ENCODE peak calls at places on chromosomes 7 and 10, in four cellular contexts. I, F, K and S are unnamed samples.
A peak's percentile ranks its signal among the peaks of the same experiment; 100 is the strongest.

GRCh38 chr10:63699785-63700184 is 178.6 kb downstream of the REEP3 start:
- DNase-seq in K (no peak), I (no peak), F (no peak), S (no peak)

GRCh38 chr10:78277734-78278404 is 244.2 kb downstream of the RPS24 start:
- DNase-seq in F (no peak), K (no peak), I (no peak), S (no peak)

GRCh38 chr10:11176746-11177145 is 159.1 kb downstream of the CELF2 start:
- DNase-seq in I (no peak), F (no peak), K (no peak), S (no peak)

GRCh38 chr7:84701524-84702306 is 485.1 kb downstream of the SEMA3D start:
- DNase-seq in K (peak; percentile 28), F (peak; percentile 12), I (no peak), S (peak; percentile 36)

GRCh38 chr10:76632158-76633051 is 1005.2 kb downstream of the KCNMA1 start:
- DNase-seq in I (peak; percentile 36), K (no peak), F (no peak), S (peak; percentile 15)

GRCh38 chr7:66258409-66258808 is 53.3 kb downstream of the TPST1 start:
- DNase-seq in F (no peak), I (no peak), K (no peak), S (no peak)

GRCh38 chr7:101243786-101244384 is 996 bp downstream of the FIS1 start:
- DNase-seq in K (no peak), I (peak; percentile 83), F (no peak), S (no peak)

GRCh38 chr10:4283841-4284610 is 499.0 kb upstream of the KLF6 start:
- DNase-seq in K (no peak), I (no peak), F (no peak), S (no peak)

GRCh38 chr7:43552122-43552521 is 30.8 kb upstream of the STK17A start:
- DNase-seq in F (no peak), I (no peak), K (no peak), S (no peak)

GRCh38 chr7:43942997-43943701 is 16.9 kb downstream of the UBE2D4 start:
- DNase-seq in I (no peak), F (no peak), K (peak; percentile 30), S (no peak)

GRCh38 chr10:92822964-92823363 is 25.4 kb upstream of the EXOC6 start:
- DNase-seq in I (no peak), F (no peak), K (peak; percentile 38), S (peak; percentile 39)

GRCh38 chr10:47450442-47450841 is 33.5 kb downstream of the ANXA8 start:
- DNase-seq in F (no peak), K (no peak), I (no peak), S (no peak)

GRCh38 chr7:4067874-4068273 is 614.2 kb upstream of the FOXK1 start:
- DNase-seq in I (no peak), K (no peak), F (no peak), S (no peak)

GRCh38 chr7:135708041-135708440 is 19.9 kb downstream of the SLC13A4 start:
- DNase-seq in F (no peak), I (peak; percentile 46), K (peak; percentile 39), S (no peak)

GRCh38 chr10:42962120-42962901 is 114.6 kb upstream of the RET start:
- DNase-seq in F (no peak), I (peak; percentile 8), K (no peak), S (no peak)

GRCh38 chr7:78017621-78018100 is 219.1 kb downstream of the PHTF2 start:
- DNase-seq in F (no peak), K (no peak), I (no peak), S (no peak)

GRCh38 chr10:78342787-78343186 is 309.1 kb downstream of the RPS24 start:
- DNase-seq in I (no peak), F (no peak), K (no peak), S (no peak)

GRCh38 chr7:8386926-8387550 is 46.4 kb upstream of the NXPH1 start:
- DNase-seq in F (no peak), I (no peak), K (peak; percentile 66), S (no peak)

GRCh38 chr7:77479536-77480088 is 57.5 kb upstream of the PTPN12 start:
- DNase-seq in I (no peak), F (peak; percentile 94), K (no peak), S (no peak)

GRCh38 chr7:140260767-140261486 is 84.1 kb upstream of the KDM7A start:
- DNase-seq in F (no peak), I (no peak), K (no peak), S (no peak)

GRCh38 chr7:99041526-99041925 is 102.4 kb downstream of the SMURF1 start:
- DNase-seq in F (peak; percentile 8), K (no peak), I (no peak), S (no peak)

GRCh38 chr7:98116656-98117461 is 10.2 kb downstream of the LMTK2 start:
- DNase-seq in I (no peak), K (no peak), F (peak; percentile 61), S (no peak)

GRCh38 chr10:73892314-73893080 is 18.1 kb upstream of the CAMK2G start:
- DNase-seq in F (no peak), I (no peak), K (no peak), S (no peak)
- TF ChIP-seq SP1 in F (no peak), I (no peak), K (no peak), S (no peak)

DNA sequence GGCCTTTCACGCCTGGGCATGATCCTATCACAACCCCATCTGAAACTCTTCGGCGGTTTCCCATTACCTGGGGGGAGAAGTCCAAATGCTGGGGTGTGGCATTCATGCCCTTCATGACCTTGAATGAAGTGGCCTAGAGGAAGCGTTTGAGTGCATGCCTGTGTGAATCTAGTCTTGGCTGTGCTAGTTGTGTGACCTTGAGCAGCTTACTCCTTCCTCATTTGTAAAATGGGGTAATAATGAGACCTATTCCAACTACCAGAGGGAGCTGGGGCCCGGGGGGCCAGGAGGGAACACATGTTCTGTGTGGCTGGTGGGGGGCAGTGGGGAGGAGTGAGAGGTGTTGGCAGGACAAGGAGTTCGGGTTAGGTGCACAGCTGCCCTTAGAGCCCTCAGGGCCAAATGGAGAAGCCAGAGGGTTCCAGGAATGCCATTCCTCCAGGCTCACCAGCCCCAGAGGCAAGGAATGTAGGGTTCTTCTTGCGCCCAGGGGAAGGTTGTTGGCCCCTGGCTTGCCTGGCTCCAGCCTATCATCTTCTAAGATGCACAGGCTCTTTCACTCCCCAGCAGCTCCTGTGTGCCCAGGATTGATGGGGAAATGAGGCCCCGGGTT is 21.3 kb upstream of the TBRG4 start:
- DNase-seq in K (no peak), F (no peak), I (no peak), S (no peak)
- TF ChIP-seq ELF4 in K (no peak), F (no peak), I (no peak), S (no peak)

GRCh38 chr7:30164567-30164966 is 29.8 kb downstream of the MTURN start:
- DNase-seq in K (peak; percentile 59), F (peak; percentile 60), I (no peak), S (peak; percentile 45)

GRCh38 chr7:30163231-30163894 is 28.6 kb downstream of the MTURN start:
- DNase-seq in F (peak; percentile 10), I (no peak), K (peak; percentile 67), S (no peak)

GRCh38 chr7:30162133-30162532 is 27.3 kb downstream of the MTURN start:
- DNase-seq in F (no peak), I (no peak), K (peak; percentile 49), S (no peak)

GRCh38 chr7:30160329-30160728 is 25.5 kb downstream of the MTURN start:
- DNase-seq in F (no peak), K (peak; percentile 30), I (no peak), S (no peak)

GRCh38 chr7:30162622-30163124 is 27.9 kb downstream of the MTURN start:
- DNase-seq in K (no peak), I (no peak), F (peak; percentile 84), S (no peak)
- TF ChIP-seq SP1 in K (no peak), I (no peak), F (no peak), S (no peak)

GRCh38 chr10:68434657-68435056 is 27.6 kb upstream of the RUFY2 start:
- DNase-seq in I (no peak), K (no peak), F (no peak), S (no peak)
- TF ChIP-seq ELF4 in I (no peak), K (no peak), F (no peak), S (no peak)

GRCh38 chr10:99975942-99976809 is 33.6 kb downstream of the DNMBP start:
- DNase-seq in K (no peak), F (no peak), I (no peak), S (no peak)

GRCh38 chr10:99979066-99979685 is 30.6 kb downstream of the DNMBP start:
- DNase-seq in K (no peak), I (no peak), F (no peak), S (no peak)

GRCh38 chr10:99975106-99975829 is 34.5 kb downstream of the DNMBP start:
- DNase-seq in K (no peak), F (no peak), I (no peak), S (no peak)

GRCh38 chr10:99976886-99977391 is 32.8 kb downstream of the DNMBP start:
- DNase-seq in F (no peak), I (no peak), K (no peak), S (no peak)

GRCh38 chr10:99977916-99978315 is 31.8 kb downstream of the DNMBP start:
- DNase-seq in K (no peak), I (no peak), F (no peak), S (no peak)
- TF ChIP-seq SP1 in K (no peak), I (no peak), F (no peak), S (no peak)

DNA sequence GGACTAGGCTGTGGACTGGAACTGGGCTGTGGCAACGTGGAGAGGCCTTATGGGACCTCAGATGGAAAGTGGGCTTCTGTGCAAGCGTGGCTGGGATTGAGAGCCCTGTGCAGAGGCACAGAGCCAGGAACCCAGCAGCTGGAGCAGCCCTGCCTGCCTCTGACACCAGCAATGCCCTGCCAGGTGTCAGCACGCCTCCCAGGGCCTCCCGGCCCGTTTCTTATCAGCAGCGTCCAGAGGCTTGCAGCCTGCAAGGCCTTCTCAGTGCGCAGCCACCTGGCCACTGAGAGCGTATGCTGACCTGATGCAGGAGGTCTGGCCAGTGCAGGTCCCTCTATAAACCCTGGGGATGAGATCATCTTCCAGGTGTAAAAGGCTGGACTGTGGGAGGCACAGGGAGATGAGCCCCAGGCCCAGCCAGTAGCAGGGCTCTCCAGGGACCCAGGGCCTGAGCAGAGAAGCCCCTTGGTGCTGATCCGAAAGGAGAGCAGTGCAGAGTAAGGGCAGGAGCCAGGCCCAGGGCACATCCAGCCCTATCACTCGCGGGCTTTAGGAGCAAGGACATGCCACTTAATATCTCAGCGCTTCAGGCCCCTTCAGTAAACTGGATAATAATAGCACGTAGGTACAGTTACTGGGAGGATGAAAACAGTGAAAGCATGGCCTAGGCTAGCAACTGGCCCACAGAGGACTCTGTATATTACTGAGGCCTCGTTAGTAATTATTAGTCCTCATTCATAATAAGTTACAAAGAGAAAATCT is 38.8 kb upstream of the ANTXRL start:
- DNase-seq in F (no peak), I (no peak), K (peak; percentile 76), S (no peak)
- TF ChIP-seq ELF4 in F (no peak), I (no peak), K (no peak), S (no peak)